ENCODE peak calls at places on chromosome 12, in seven cellular contexts. C is CD8-positive, alpha-beta T cell; V is foreskin fibroblast; E is suprapubic skin; P is AG09309; I is WERI-Rb-1; K is thyroid gland. M is an unnamed sample.

GRCh38 chr12:87332987-87333761 is 696.0 kb downstream of the C12orf50 start:
- DNase-seq in C (no peak), V (no peak), E (no peak), P (no peak), I (no peak), K (no peak), M (peak; percentile 9)

GRCh38 chr12:55142896-55143870 is 17.0 kb downstream of the OR9K2 start:
- DNase-seq in C (peak; percentile 55), V (peak; percentile 12), E (no peak), P (peak; percentile 0), I (peak; percentile 59), K (peak; percentile 28), M (peak; percentile 22)

GRCh38 chr12:67280572-67280971 is 11.4 kb downstream of the CAND1 start:
- DNase-seq in C (no peak), V (no peak), E (no peak), P (no peak), I (no peak), K (no peak), M (no peak)

GRCh38 chr12:1500095-1500801 is 94.1 kb downstream of the FBXL14 start:
- DNase-seq in C (no peak), V (peak; percentile 62), E (no peak), P (no peak), I (peak; percentile 46), K (no peak), M (peak; percentile 59)

GRCh38 chr12:54368709-54369596 is 4.7 kb upstream of the GPR84 start:
- DNase-seq in C (peak; percentile 93), V (peak; percentile 83), E (peak; percentile 96), P (peak; percentile 57), I (peak; percentile 94), K (peak; percentile 92), M (peak; percentile 87)

GRCh38 chr12:106022568-106023012 is 116.2 kb downstream of the NUAK1 start:
- DNase-seq in C (no peak), V (no peak), E (no peak), P (no peak), I (no peak), K (no peak), M (no peak)

GRCh38 chr12:117671734-117672133 is 297.1 kb downstream of the KSR2 start:
- DNase-seq in C (no peak), V (no peak), E (no peak), P (no peak), I (peak; percentile 73), K (peak; percentile 56), M (peak; percentile 22)

GRCh38 chr12:26116829-26117228 is 8.0 kb downstream of the BHLHE41 start:
- DNase-seq in C (no peak), V (no peak), E (no peak), P (no peak), I (no peak), K (peak; percentile 41), M (no peak)

GRCh38 chr12:111745201-111745600 is 21.5 kb upstream of the ALDH2 start:
- DNase-seq in C (no peak), V (no peak), E (no peak), P (no peak), I (no peak), K (no peak), M (no peak)

GRCh38 chr12:124928095-124928911 is 13.9 kb upstream of the UBC start:
- DNase-seq in C (no peak), V (peak; percentile 95), E (no peak), P (no peak), I (no peak), K (peak; percentile 42), M (peak; percentile 95)

GRCh38 chr12:124231980-124232653 is 62.8 kb upstream of the RFLNA start:
- DNase-seq in C (no peak), V (no peak), E (no peak), P (no peak), I (peak; percentile 91), K (no peak), M (no peak)

GRCh38 chr12:14774944-14775651 is 28.2 kb downstream of the WBP11 start:
- DNase-seq in C (peak; percentile 64), V (peak; percentile 63), E (peak; percentile 81), P (peak; percentile 45), I (no peak), K (peak; percentile 50), M (peak; percentile 59)

GRCh38 chr12:116318738-116319050 is 41.2 kb upstream of the MED13L start:
- DNase-seq in C (no peak), V (no peak), E (no peak), P (no peak), I (no peak), K (peak; percentile 59), M (peak; percentile 18)

GRCh38 chr12:28108599-28108998 is 81.7 kb upstream of the CCDC91 start:
- DNase-seq in C (no peak), V (no peak), E (no peak), P (no peak), I (no peak), K (no peak), M (peak; percentile 77)

GRCh38 chr12:118986043-118986442 is 4.7 kb downstream of the SRRM4 start:
- DNase-seq in C (no peak), V (no peak), E (no peak), P (no peak), I (no peak), K (no peak), M (no peak)

GRCh38 chr12:117350140-117350539 is 11.3 kb downstream of the NOS1 start:
- DNase-seq in C (no peak), V (no peak), E (no peak), P (no peak), I (no peak), K (peak; percentile 69), M (no peak)

GRCh38 chr12:116892318-116892717 is 11.1 kb upstream of the HRK start:
- DNase-seq in C (no peak), V (no peak), E (no peak), P (no peak), I (no peak), K (no peak), M (no peak)

GRCh38 chr12:114339626-114340025 is 66.3 kb downstream of the TBX5 start:
- DNase-seq in C (no peak), V (peak; percentile 77), E (no peak), P (peak; percentile 75), I (no peak), K (no peak), M (peak; percentile 12)

GRCh38 chr12:122350444-122350843 is 72.0 kb downstream of the CLIP1 start:
- DNase-seq in C (no peak), V (peak; percentile 32), E (no peak), P (no peak), I (no peak), K (peak; percentile 80), M (peak; percentile 65)

GRCh38 chr12:30013051-30013450 is 229.3 kb upstream of the TMTC1 start:
- DNase-seq in C (no peak), V (no peak), E (no peak), P (no peak), I (no peak), K (no peak), M (no peak)

GRCh38 chr12:114400925-114401324 is 5.0 kb downstream of the TBX5 start:
- DNase-seq in C (no peak), V (peak; percentile 90), E (peak; percentile 87), P (peak; percentile 67), I (no peak), K (no peak), M (no peak)

GRCh38 chr12:100190013-100190394 is 10.6 kb upstream of the ACTR6 start:
- DNase-seq in C (no peak), V (no peak), E (no peak), P (no peak), I (no peak), K (no peak), M (no peak)

GRCh38 chr12:125159687-125160086 is 94.5 kb downstream of the AACS start:
- DNase-seq in C (no peak), V (no peak), E (no peak), P (no peak), I (no peak), K (no peak), M (no peak)

GRCh38 chr12:91108196-91108595 is 3.1 kb downstream of the LUM start:
- DNase-seq in C (no peak), V (no peak), E (no peak), P (no peak), I (no peak), K (no peak), M (no peak)
- H3K4me3 ChIP-seq in C (no peak overlapping the region), V (peak overlapping the region; percentile 69), E (no peak overlapping the region), P (no peak overlapping the region), I (no peak overlapping the region), K (no peak overlapping the region), M (no peak overlapping the region)

GRCh38 chr12:31584782-31585181 is 6.2 kb downstream of the DENND5B start:
- DNase-seq in C (no peak), V (no peak), E (no peak), P (no peak), I (no peak), K (peak; percentile 51), M (no peak)

GRCh38 chr12:31586703-31587102 is 4.2 kb downstream of the DENND5B start:
- DNase-seq in C (no peak), V (no peak), E (no peak), P (no peak), I (no peak), K (no peak), M (no peak)

GRCh38 chr12:31583878-31584277 is 7.1 kb downstream of the DENND5B start:
- DNase-seq in C (no peak), V (no peak), E (no peak), P (no peak), I (no peak), K (no peak), M (no peak)

GRCh38 chr12:31585895-31586294 is 5.0 kb downstream of the DENND5B start:
- DNase-seq in C (no peak), V (no peak), E (no peak), P (no peak), I (no peak), K (no peak), M (no peak)

DNA sequence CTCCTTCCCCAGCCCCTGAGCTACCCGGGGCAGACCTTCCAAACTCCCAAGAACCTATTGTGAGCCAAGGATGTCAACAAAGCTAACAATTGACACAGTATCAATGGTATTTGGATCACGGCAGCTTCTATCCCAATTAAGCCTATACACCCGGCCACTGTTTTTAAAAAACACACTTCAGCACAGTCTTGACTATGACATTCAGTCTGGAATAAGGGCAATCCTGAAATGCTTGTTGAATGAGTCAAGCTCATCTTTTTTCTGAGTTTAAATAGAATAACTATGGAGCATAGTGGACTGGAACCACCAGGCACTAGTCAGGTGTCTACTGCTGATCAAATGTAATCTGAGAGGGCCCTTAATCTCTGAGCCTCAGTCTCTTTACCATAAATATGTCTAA is 5.7 kb downstream of the DENND5B start:
- DNase-seq in C (no peak), V (peak; percentile 12), E (no peak), P (no peak), I (no peak), K (no peak), M (peak; percentile 65)
- H3K4me3 ChIP-seq in C (no peak overlapping the region), V (no peak overlapping the region), E (no peak overlapping the region), P (no peak overlapping the region), I (no peak overlapping the region), K (no peak overlapping the region), M (no peak overlapping the region)

GRCh38 chr12:64672925-64673409 is 62.7 kb downstream of the RASSF3 start:
- DNase-seq in C (peak; percentile 67), V (peak; percentile 33), E (no peak), P (no peak), I (no peak), K (peak; percentile 20), M (peak; percentile 29)
- H3K4me3 ChIP-seq in C (no peak overlapping the region), V (no peak overlapping the region), E (no peak overlapping the region), P (no peak overlapping the region), I (no peak overlapping the region), K (no peak overlapping the region), M (no peak overlapping the region)

DNA sequence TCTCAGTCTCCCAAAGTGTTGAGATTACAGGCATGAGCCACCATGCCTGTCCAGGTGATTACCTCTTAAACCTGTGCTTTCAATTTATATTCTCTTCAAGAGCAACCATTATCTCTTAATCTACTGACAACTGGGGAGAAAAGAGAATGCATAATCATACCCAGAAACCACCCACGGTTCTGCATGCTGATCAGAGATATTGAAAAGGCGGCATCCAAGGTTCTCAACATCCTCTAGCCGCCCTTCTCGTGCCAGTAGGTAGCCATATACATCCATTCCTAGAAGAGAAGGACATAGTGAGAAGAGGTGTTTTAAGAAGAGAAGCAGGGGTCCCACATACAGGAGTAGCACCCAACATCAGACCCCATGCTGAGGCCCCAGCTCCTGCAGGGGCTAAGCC is 20.8 kb downstream of the ANAPC7 start:
- DNase-seq in C (no peak), V (no peak), E (no peak), P (no peak), I (no peak), K (no peak), M (no peak)
- H3K4me3 ChIP-seq in C (no peak overlapping the region), V (no peak overlapping the region), E (no peak overlapping the region), P (no peak overlapping the region), I (no peak overlapping the region), K (no peak overlapping the region), M (no peak overlapping the region)

M was measured in astrocyte of the spinal cord.